ENCODE peak calls at places on chromosomes 11 and 22, in seven cellular contexts. One of them, this sample, is unnamed.

GRCh38 chr11:128550967-128551522 is 36.3 kb downstream of the ETS1 start:
- DNase-seq in heart right ventricle: no peak
- DNase-seq in foreskin keratinocyte: no peak
- DNase-seq in aorta: no peak
- DNase-seq in Panc1: no peak
- DNase-seq in endodermal cell: no peak
- DNase-seq in Peyer's patch: no peak
- DNase-seq in this sample: no peak

GRCh38 chr11:70048279-70049024 is 29.7 kb upstream of the ANO1 start:
- DNase-seq in heart right ventricle: no peak
- DNase-seq in foreskin keratinocyte: no peak
- DNase-seq in aorta: no peak
- DNase-seq in Panc1: no peak
- DNase-seq in endodermal cell: peak; percentile 75
- DNase-seq in Peyer's patch: no peak
- DNase-seq in this sample: no peak

GRCh38 chr11:61489833-61490585 is 18.5 kb upstream of the LRRC10B start:
- DNase-seq in heart right ventricle: no peak
- DNase-seq in foreskin keratinocyte: no peak
- DNase-seq in aorta: no peak
- DNase-seq in Panc1: no peak
- DNase-seq in endodermal cell: peak; percentile 80
- DNase-seq in Peyer's patch: no peak
- DNase-seq in this sample: no peak

GRCh38 chr11:67099841-67100324 is 19.2 kb upstream of the KDM2A start:
- DNase-seq in heart right ventricle: no peak
- DNase-seq in foreskin keratinocyte: no peak
- DNase-seq in aorta: peak; percentile 30
- DNase-seq in Panc1: no peak
- DNase-seq in endodermal cell: no peak
- DNase-seq in Peyer's patch: no peak
- DNase-seq in this sample: no peak

GRCh38 chr11:126456089-126456488 is 100.6 kb downstream of the ST3GAL4 start:
- DNase-seq in heart right ventricle: no peak
- DNase-seq in foreskin keratinocyte: no peak
- DNase-seq in aorta: no peak
- DNase-seq in Panc1: no peak
- DNase-seq in endodermal cell: no peak
- DNase-seq in Peyer's patch: no peak
- DNase-seq in this sample: no peak

GRCh38 chr11:96012086-96012824 is 88.3 kb upstream of the MTMR2 start:
- DNase-seq in heart right ventricle: no peak
- DNase-seq in foreskin keratinocyte: peak; percentile 87
- DNase-seq in aorta: peak; percentile 64
- DNase-seq in Panc1: peak; percentile 39
- DNase-seq in endodermal cell: peak; percentile 54
- DNase-seq in Peyer's patch: peak; percentile 79
- DNase-seq in this sample: peak; percentile 99

GRCh38 chr11:64461081-64461480 is 102.1 kb downstream of the RPS6KA4 start:
- DNase-seq in heart right ventricle: no peak
- DNase-seq in foreskin keratinocyte: no peak
- DNase-seq in aorta: no peak
- DNase-seq in Panc1: no peak
- DNase-seq in endodermal cell: no peak
- DNase-seq in Peyer's patch: peak; percentile 18
- DNase-seq in this sample: no peak

GRCh38 chr11:119087747-119088241 is 3.1 kb downstream of the HMBS start:
- DNase-seq in heart right ventricle: no peak
- DNase-seq in foreskin keratinocyte: no peak
- DNase-seq in aorta: no peak
- DNase-seq in Panc1: no peak
- DNase-seq in endodermal cell: no peak
- DNase-seq in Peyer's patch: no peak
- DNase-seq in this sample: no peak

GRCh38 chr11:94602430-94603372 is 35.5 kb downstream of the PIWIL4 start:
- DNase-seq in heart right ventricle: peak; percentile 22
- DNase-seq in foreskin keratinocyte: no peak
- DNase-seq in aorta: peak; percentile 82
- DNase-seq in Panc1: peak; percentile 43
- DNase-seq in endodermal cell: no peak
- DNase-seq in Peyer's patch: peak; percentile 87
- DNase-seq in this sample: peak; percentile 82

GRCh38 chr22:36344106-36344827 is 43.5 kb downstream of the MYH9 start:
- DNase-seq in heart right ventricle: no peak
- DNase-seq in foreskin keratinocyte: no peak
- DNase-seq in aorta: no peak
- DNase-seq in Panc1: no peak
- DNase-seq in endodermal cell: no peak
- DNase-seq in Peyer's patch: no peak
- DNase-seq in this sample: no peak

GRCh38 chr11:90874971-90875370 is 652.1 kb upstream of the CHORDC1 start:
- DNase-seq in heart right ventricle: no peak
- DNase-seq in foreskin keratinocyte: peak; percentile 16
- DNase-seq in aorta: no peak
- DNase-seq in Panc1: no peak
- DNase-seq in endodermal cell: no peak
- DNase-seq in Peyer's patch: no peak
- DNase-seq in this sample: no peak

GRCh38 chr11:71269603-71270511 is 17.5 kb upstream of the SHANK2 start:
- DNase-seq in heart right ventricle: no peak
- DNase-seq in foreskin keratinocyte: no peak
- DNase-seq in aorta: no peak
- DNase-seq in Panc1: no peak
- DNase-seq in endodermal cell: peak; percentile 30
- DNase-seq in Peyer's patch: no peak
- DNase-seq in this sample: no peak

GRCh38 chr11:113384551-113384950 is 3.0 kb upstream of the ANKK1 start:
- DNase-seq in heart right ventricle: no peak
- DNase-seq in foreskin keratinocyte: peak; percentile 99
- DNase-seq in aorta: no peak
- DNase-seq in Panc1: no peak
- DNase-seq in endodermal cell: no peak
- DNase-seq in Peyer's patch: no peak
- DNase-seq in this sample: peak; percentile 82

GRCh38 chr22:26735019-26735409 is 77.6 kb downstream of the MIAT start:
- DNase-seq in heart right ventricle: no peak
- DNase-seq in foreskin keratinocyte: no peak
- DNase-seq in aorta: no peak
- DNase-seq in Panc1: no peak
- DNase-seq in endodermal cell: no peak
- DNase-seq in Peyer's patch: no peak
- DNase-seq in this sample: no peak

GRCh38 chr22:25350551-25350971 is 131.1 kb downstream of the CRYBB2 start:
- DNase-seq in heart right ventricle: no peak
- DNase-seq in foreskin keratinocyte: no peak
- DNase-seq in aorta: no peak
- DNase-seq in Panc1: no peak
- DNase-seq in endodermal cell: no peak
- DNase-seq in Peyer's patch: peak; percentile 41
- DNase-seq in this sample: no peak

GRCh38 chr11:30949838-30950237 is 363.7 kb upstream of the MPPED2 start:
- DNase-seq in heart right ventricle: no peak
- DNase-seq in foreskin keratinocyte: no peak
- DNase-seq in aorta: no peak
- DNase-seq in Panc1: no peak
- DNase-seq in endodermal cell: no peak
- DNase-seq in Peyer's patch: no peak
- DNase-seq in this sample: no peak

GRCh38 chr11:66907751-66908173 is 50.4 kb downstream of the PC start:
- DNase-seq in heart right ventricle: no peak
- DNase-seq in foreskin keratinocyte: no peak
- DNase-seq in aorta: no peak
- DNase-seq in Panc1: no peak
- DNase-seq in endodermal cell: no peak
- DNase-seq in Peyer's patch: no peak
- DNase-seq in this sample: no peak

GRCh38 chr22:33438273-33438672 is 380.1 kb upstream of the SYN3 start:
- DNase-seq in heart right ventricle: no peak
- DNase-seq in foreskin keratinocyte: peak; percentile 97
- DNase-seq in aorta: no peak
- DNase-seq in Panc1: peak; percentile 67
- DNase-seq in endodermal cell: no peak
- DNase-seq in Peyer's patch: no peak
- DNase-seq in this sample: peak; percentile 88

DNA sequence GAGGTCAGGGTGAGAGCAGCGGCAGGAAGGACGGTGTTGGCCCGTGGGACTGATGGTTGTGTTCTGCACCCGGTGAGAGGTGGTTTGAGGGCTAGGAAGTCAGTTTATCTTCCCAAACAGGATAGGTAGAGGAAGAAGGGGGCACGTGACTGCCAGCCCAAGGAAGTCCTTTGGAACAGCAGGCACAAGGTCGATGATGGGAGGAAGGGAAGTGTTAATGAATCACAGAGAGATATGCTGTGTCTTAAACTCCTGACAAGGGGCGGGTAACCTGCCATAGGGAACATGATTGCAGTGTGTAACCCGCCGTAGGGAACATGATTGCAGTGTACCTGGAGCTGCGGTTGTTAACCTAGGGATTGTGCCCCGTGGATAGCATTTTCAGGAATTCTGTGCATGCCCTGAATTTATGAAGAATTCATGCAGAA is 49.0 kb downstream of the PRR5L start:
- DNase-seq in heart right ventricle: no peak
- DNase-seq in foreskin keratinocyte: no peak
- DNase-seq in aorta: no peak
- DNase-seq in Panc1: no peak
- DNase-seq in endodermal cell: no peak
- DNase-seq in Peyer's patch: peak; percentile 83
- DNase-seq in this sample: no peak
- H3K27me3 ChIP-seq in heart right ventricle: peaks cover 6% of the 10 kb centered on the region
- H3K27me3 ChIP-seq in foreskin keratinocyte: no peaks in the 10 kb centered on the region
- H3K27me3 ChIP-seq in aorta: no peaks in the 10 kb centered on the region
- H3K27me3 ChIP-seq in Panc1: peaks cover 14% of the 10 kb centered on the region
- H3K27me3 ChIP-seq in endodermal cell: no peaks in the 10 kb centered on the region
- H3K27me3 ChIP-seq in Peyer's patch: no peaks in the 10 kb centered on the region
- H3K27me3 ChIP-seq in this sample: peaks cover 2% of the 10 kb centered on the region

GRCh38 chr11:44382118-44382517 is 72.2 kb upstream of the ALX4 start:
- DNase-seq in heart right ventricle: no peak
- DNase-seq in foreskin keratinocyte: no peak
- DNase-seq in aorta: no peak
- DNase-seq in Panc1: no peak
- DNase-seq in endodermal cell: no peak
- DNase-seq in Peyer's patch: no peak
- DNase-seq in this sample: no peak

GRCh38 chr11:44380820-44381219 is 70.9 kb upstream of the ALX4 start:
- DNase-seq in heart right ventricle: no peak
- DNase-seq in foreskin keratinocyte: no peak
- DNase-seq in aorta: no peak
- DNase-seq in Panc1: no peak
- DNase-seq in endodermal cell: no peak
- DNase-seq in Peyer's patch: no peak
- DNase-seq in this sample: no peak

GRCh38 chr11:44381261-44381660 is 71.3 kb upstream of the ALX4 start:
- DNase-seq in heart right ventricle: no peak
- DNase-seq in foreskin keratinocyte: no peak
- DNase-seq in aorta: no peak
- DNase-seq in Panc1: no peak
- DNase-seq in endodermal cell: no peak
- DNase-seq in Peyer's patch: no peak
- DNase-seq in this sample: no peak

GRCh38 chr11:44382648-44383240 is 72.8 kb upstream of the ALX4 start:
- DNase-seq in heart right ventricle: no peak
- DNase-seq in foreskin keratinocyte: no peak
- DNase-seq in aorta: no peak
- DNase-seq in Panc1: no peak
- DNase-seq in endodermal cell: no peak
- DNase-seq in Peyer's patch: no peak
- DNase-seq in this sample: no peak

GRCh38 chr11:44383246-44383645 is 73.3 kb upstream of the ALX4 start:
- DNase-seq in heart right ventricle: no peak
- DNase-seq in foreskin keratinocyte: no peak
- DNase-seq in aorta: no peak
- DNase-seq in Panc1: no peak
- DNase-seq in endodermal cell: no peak
- DNase-seq in Peyer's patch: no peak
- DNase-seq in this sample: no peak
- H3K27me3 ChIP-seq in heart right ventricle: peaks cover 10% of the 10 kb centered on the region
- H3K27me3 ChIP-seq in foreskin keratinocyte: peaks cover 14% of the 10 kb centered on the region
- H3K27me3 ChIP-seq in aorta: no peaks in the 10 kb centered on the region
- H3K27me3 ChIP-seq in Panc1: peaks cover 4% of the 10 kb centered on the region
- H3K27me3 ChIP-seq in endodermal cell: no peaks in the 10 kb centered on the region
- H3K27me3 ChIP-seq in Peyer's patch: no peaks in the 10 kb centered on the region
- H3K27me3 ChIP-seq in this sample: peaks cover 13% of the 10 kb centered on the region

GRCh38 chr11:8267831-8268529 is 4.3 kb upstream of the LMO1 start:
- DNase-seq in heart right ventricle: no peak
- DNase-seq in foreskin keratinocyte: no peak
- DNase-seq in aorta: no peak
- DNase-seq in Panc1: no peak
- DNase-seq in endodermal cell: peak; percentile 70
- DNase-seq in Peyer's patch: peak; percentile 45
- DNase-seq in this sample: no peak

GRCh38 chr11:8271106-8271886 is 7.6 kb upstream of the LMO1 start:
- DNase-seq in heart right ventricle: no peak
- DNase-seq in foreskin keratinocyte: no peak
- DNase-seq in aorta: no peak
- DNase-seq in Panc1: no peak
- DNase-seq in endodermal cell: peak; percentile 18
- DNase-seq in Peyer's patch: peak; percentile 17
- DNase-seq in this sample: no peak

GRCh38 chr11:8267280-8267679 is 3.6 kb upstream of the LMO1 start:
- DNase-seq in heart right ventricle: no peak
- DNase-seq in foreskin keratinocyte: no peak
- DNase-seq in aorta: no peak
- DNase-seq in Panc1: no peak
- DNase-seq in endodermal cell: peak; percentile 42
- DNase-seq in Peyer's patch: peak; percentile 22
- DNase-seq in this sample: no peak

GRCh38 chr11:8268530-8269461 is 5.1 kb upstream of the LMO1 start:
- DNase-seq in heart right ventricle: no peak
- DNase-seq in foreskin keratinocyte: no peak
- DNase-seq in aorta: no peak
- DNase-seq in Panc1: no peak
- DNase-seq in endodermal cell: peak; percentile 69
- DNase-seq in Peyer's patch: peak; percentile 38
- DNase-seq in this sample: no peak

DNA sequence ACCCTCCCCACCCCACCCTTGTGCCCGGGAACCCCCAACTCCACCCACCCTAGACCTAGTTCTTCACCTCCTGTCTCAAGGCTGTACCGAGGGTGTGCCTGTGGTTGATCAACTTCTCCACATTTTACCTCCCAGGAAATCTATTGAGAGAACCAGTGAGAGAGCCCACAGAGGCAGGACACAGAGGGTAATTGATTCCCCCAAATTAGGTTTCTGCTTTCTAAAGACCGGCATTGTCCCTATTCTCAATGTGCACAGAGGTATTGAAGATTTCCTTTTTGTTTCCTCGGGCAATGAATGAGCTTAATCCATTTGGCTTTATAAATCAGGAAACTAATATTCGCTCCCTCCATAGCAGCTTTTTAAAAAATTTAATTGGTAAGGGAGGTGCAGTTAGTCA is 6.0 kb upstream of the LMO1 start:
- DNase-seq in heart right ventricle: no peak
- DNase-seq in foreskin keratinocyte: no peak
- DNase-seq in aorta: no peak
- DNase-seq in Panc1: no peak
- DNase-seq in endodermal cell: peak; percentile 28
- DNase-seq in Peyer's patch: peak; percentile 13
- DNase-seq in this sample: no peak
- H3K27me3 ChIP-seq in heart right ventricle: peaks cover 88% of the 10 kb centered on the region
- H3K27me3 ChIP-seq in foreskin keratinocyte: peaks cover 85% of the 10 kb centered on the region
- H3K27me3 ChIP-seq in aorta: no peaks in the 10 kb centered on the region
- H3K27me3 ChIP-seq in Panc1: peaks cover 61% of the 10 kb centered on the region
- H3K27me3 ChIP-seq in endodermal cell: peaks cover 83% of the 10 kb centered on the region
- H3K27me3 ChIP-seq in Peyer's patch: peaks cover 38% of the 10 kb centered on the region
- H3K27me3 ChIP-seq in this sample: peaks cover 60% of the 10 kb centered on the region

GRCh38 chr22:22384668-22385244 is 123.8 kb downstream of the ZNF280B start:
- DNase-seq in heart right ventricle: no peak
- DNase-seq in foreskin keratinocyte: no peak
- DNase-seq in aorta: no peak
- DNase-seq in Panc1: no peak
- DNase-seq in endodermal cell: no peak
- DNase-seq in Peyer's patch: no peak
- DNase-seq in this sample: no peak
- H3K27me3 ChIP-seq in heart right ventricle: peaks cover 21% of the 10 kb centered on the region
- H3K27me3 ChIP-seq in foreskin keratinocyte: peaks cover 30% of the 10 kb centered on the region
- H3K27me3 ChIP-seq in aorta: no peaks in the 10 kb centered on the region
- H3K27me3 ChIP-seq in Panc1: peaks cover 2% of the 10 kb centered on the region
- H3K27me3 ChIP-seq in endodermal cell: peaks cover 78% of the 10 kb centered on the region
- H3K27me3 ChIP-seq in Peyer's patch: no peaks in the 10 kb centered on the region
- H3K27me3 ChIP-seq in this sample: peaks cover 4% of the 10 kb centered on the region